ENCODE peak calls at places on chromosomes 12 and 14, in six cellular contexts. T is neural progenitor cell, H is H1, S is HCT116, B is PC-3, U is astrocyte. L is an unnamed sample.

GRCh38 chr12:66398931-66399625 is 96.8 kb downstream of the HELB start:
- DNase-seq in S (no peak), T (no peak), H (no peak), U (peak; percentile 4), B (peak; percentile 30), L (peak; percentile 14)

GRCh38 chr14:41096131-41096530 is 510.5 kb upstream of the LRFN5 start:
- DNase-seq in H (no peak), U (no peak), B (no peak), S (no peak), T (no peak), L (no peak)

GRCh38 chr12:120439646-120440247 is 1.8 kb downstream of the COX6A1 start:
- DNase-seq in B (peak; percentile 77), S (peak; percentile 59), H (no peak), T (peak; percentile 83), U (peak; percentile 25), L (peak; percentile 54)

GRCh38 chr12:123843912-123844748 is 82.0 kb downstream of the DNAH10 start:
- DNase-seq in U (no peak), T (no peak), H (no peak), S (no peak), B (no peak), L (no peak)

GRCh38 chr12:25155031-25155576 is 39.9 kb downstream of the DNAI7 start:
- DNase-seq in U (peak; percentile 20), S (peak; percentile 13), T (peak; percentile 30), H (no peak), B (peak; percentile 32), L (peak; percentile 33)

GRCh38 chr12:70367268-70368141 is 1.4 kb downstream of the KCNMB4 start:
- DNase-seq in H (no peak), B (no peak), S (no peak), T (peak; percentile 13), U (peak; percentile 5), L (peak; percentile 15)

GRCh38 chr12:30568453-30568852 is 127.2 kb downstream of the IPO8 start:
- DNase-seq in B (no peak), H (no peak), S (no peak), U (no peak), T (no peak), L (no peak)

GRCh38 chr12:56326533-56326932 is 7.3 kb downstream of the PAN2 start:
- DNase-seq in H (no peak), B (peak; percentile 42), S (no peak), U (no peak), T (no peak), L (no peak)

GRCh38 chr14:106831322-106831720 is 1304.9 kb downstream of the TMEM121 start:
- DNase-seq in T (no peak), H (no peak), S (no peak), B (no peak), U (no peak), L (no peak)

GRCh38 chr12:121162384-121162783 is 29.7 kb downstream of the P2RX7 start:
- DNase-seq in U (no peak), H (no peak), B (no peak), T (no peak), S (no peak), L (no peak)

GRCh38 chr12:99277988-99278387 is 369.6 kb upstream of the GARIN6 start:
- DNase-seq in T (no peak), B (no peak), S (no peak), U (no peak), H (no peak), L (no peak)

GRCh38 chr12:120316798-120317257 is 10.8 kb downstream of the PLA2G1B start:
- DNase-seq in S (no peak), T (no peak), B (peak; percentile 14), U (peak; percentile 9), H (no peak), L (no peak)

GRCh38 chr12:66049538-66050282 is 80.8 kb downstream of the LLPH start:
- DNase-seq in U (no peak), T (no peak), S (no peak), B (peak; percentile 8), H (no peak), L (peak; percentile 19)

GRCh38 chr12:663293-663871 is at the start of gene NINJ2:
- DNase-seq in H (no peak), B (no peak), S (no peak), T (no peak), U (peak; percentile 15), L (no peak)

GRCh38 chr12:102542816-102543448 is 62.6 kb upstream of the IGF1 start:
- DNase-seq in T (no peak), S (no peak), U (no peak), B (no peak), H (no peak), L (peak; percentile 46)

GRCh38 chr14:24903337-24903736 is 146.6 kb downstream of the STXBP6 start:
- DNase-seq in U (peak; percentile 75), T (no peak), B (peak; percentile 6), S (no peak), H (no peak), L (peak; percentile 75)

GRCh38 chr12:89280833-89281533 is 71.3 kb downstream of the DUSP6 start:
- DNase-seq in U (no peak), H (no peak), B (peak; percentile 29), T (peak; percentile 19), S (no peak), L (no peak)

GRCh38 chr12:13211859-13212664 is 15.5 kb downstream of the EMP1 start:
- DNase-seq in S (peak; percentile 53), T (peak; percentile 83), B (peak; percentile 77), U (peak; percentile 48), H (no peak), L (peak; percentile 57)

GRCh38 chr12:5433081-5433839 is 1.4 kb downstream of the NTF3 start:
- DNase-seq in T (peak; percentile 65), B (no peak), U (no peak), S (no peak), H (no peak), L (no peak)
- TF ChIP-seq EZH2 in T (peak; percentile 61), B (no peak), U (peak; percentile 71), S (no peak), H (peak; percentile 81), L (no peak)

DNA sequence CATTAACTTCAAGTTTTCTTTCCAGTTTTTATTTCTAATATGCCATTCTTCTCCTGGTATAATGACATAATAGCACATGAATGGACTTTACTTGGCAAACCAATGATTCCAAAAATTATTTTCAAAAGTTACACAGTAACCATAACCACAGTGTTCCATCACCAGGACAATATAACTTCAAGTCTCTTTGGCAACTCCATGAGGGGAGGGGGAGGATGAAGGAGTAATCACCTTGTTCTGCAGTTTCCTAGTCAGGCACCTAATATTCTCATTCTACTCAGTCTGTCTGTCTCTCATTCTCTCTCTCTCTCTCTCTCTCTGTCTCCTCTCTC is 66.6 kb downstream of the BTG1 start:
- DNase-seq in B (no peak), U (peak; percentile 32), S (no peak), H (no peak), T (no peak), L (no peak)
- H3K27ac ChIP-seq in B (peak overlapping the region; percentile 96), U (peak overlapping the region; percentile 87), S (no peak overlapping the region), H (no peak overlapping the region), T (no peak overlapping the region), L (peak overlapping the region; percentile 62)

DNA sequence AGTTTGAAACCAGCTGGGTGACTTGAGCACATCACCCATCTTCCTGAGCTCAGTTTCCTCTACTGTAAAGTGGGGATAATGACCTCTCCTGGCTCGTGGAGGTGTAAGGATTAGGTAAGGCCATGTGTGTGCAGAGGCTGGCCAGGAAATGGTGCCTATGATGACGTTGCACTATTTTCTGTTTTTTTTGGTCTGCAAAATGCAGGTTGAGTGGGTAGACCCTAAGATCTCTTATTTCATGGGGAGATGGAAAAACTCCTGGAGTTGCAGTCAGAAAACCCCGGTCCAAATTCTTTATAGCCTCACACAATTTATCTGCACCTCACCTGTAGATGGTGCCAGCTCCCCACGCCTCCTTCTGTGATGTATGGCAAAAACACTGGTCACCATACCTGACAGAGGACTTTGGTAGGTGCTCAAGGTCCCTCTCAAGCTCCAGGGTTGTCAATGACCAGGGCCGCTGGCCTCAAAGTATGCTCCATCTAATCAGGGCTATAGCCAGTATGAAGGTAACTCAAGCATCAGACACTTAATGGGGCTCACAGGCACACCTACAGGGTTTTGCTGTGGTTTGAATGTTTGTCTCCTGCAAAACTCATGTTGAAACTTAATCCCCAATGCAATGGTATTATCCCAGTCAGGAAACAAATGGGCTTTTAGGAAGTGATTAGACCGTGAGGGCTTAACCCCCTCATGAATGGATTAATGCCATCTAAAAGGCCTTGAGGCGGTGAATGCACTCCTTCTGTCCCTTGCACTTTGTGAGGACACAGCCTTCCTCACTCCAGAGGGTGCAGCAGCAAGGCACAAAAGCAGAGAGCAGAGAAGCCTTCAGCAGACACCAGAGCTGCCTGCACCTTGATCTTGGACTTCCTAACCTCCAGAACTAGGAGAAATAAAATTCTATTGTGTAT is 17.6 kb downstream of the C14orf132 start:
- DNase-seq in T (peak; percentile 77), B (peak; percentile 55), S (no peak), U (no peak), H (no peak), L (no peak)
- TF ChIP-seq CTCF in T (no peak), B (peak; percentile 60), S (peak; percentile 39), U (no peak), H (peak; percentile 20), L (no peak)

GRCh38 chr14:36580141-36580855 is 2.1 kb downstream of the NKX2-8 start:
- DNase-seq in S (no peak), U (no peak), T (peak; percentile 48), B (no peak), H (no peak), L (no peak)

GRCh38 chr14:36579573-36580140 is 2.8 kb downstream of the NKX2-8 start:
- DNase-seq in H (no peak), S (no peak), T (peak; percentile 44), B (no peak), U (no peak), L (no peak)

GRCh38 chr14:36582011-36582873 is at the start of gene NKX2-8:
- DNase-seq in B (no peak), H (no peak), T (peak; percentile 60), S (peak; percentile 21), U (no peak), L (no peak)

GRCh38 chr14:36582874-36583241 is 444 bp upstream of the NKX2-8 start:
- DNase-seq in H (no peak), T (peak; percentile 35), B (no peak), S (no peak), U (no peak), L (no peak)

GRCh38 chr14:36580856-36581831 is 1.3 kb downstream of the NKX2-8 start:
- DNase-seq in H (no peak), B (peak; percentile 48), U (peak; percentile 35), T (peak; percentile 83), S (no peak), L (peak; percentile 52)
- TF ChIP-seq EZH2 in H (peak; percentile 98), B (no peak), U (peak; percentile 16), T (peak; percentile 86), S (no peak), L (peak; percentile 84)

L was measured in fibroblast of lung.